ENCODE peak calls at places on chromosome 20, in eight cellular contexts. D is MM.1S, E is A549, V is gastrocnemius medialis, O is heart right ventricle, F is uterus, W is mucosa of descending colon, H is stomach. Q is an unnamed sample.
A peak's percentile ranks its signal among the peaks of the same experiment; 100 is the strongest.

GRCh38 chr20:43040427-43040826 is 149.3 kb downstream of the PTPRT start:
- DNase-seq in E (peak; percentile 5), O (no peak), W (peak; percentile 4), F (no peak), H (no peak), D (peak; percentile 52), V (no peak), Q (peak; percentile 38)

GRCh38 chr20:62642666-62643520 is 590 bp downstream of the SLCO4A1 start:
- DNase-seq in H (peak; percentile 76), F (no peak), E (peak; percentile 40), W (peak; percentile 59), V (no peak), D (peak; percentile 46), O (peak; percentile 36), Q (peak; percentile 7)

GRCh38 chr20:33305591-33306057 is 22.6 kb downstream of the BPIFB1 start:
- DNase-seq in W (no peak), D (no peak), F (no peak), O (no peak), H (no peak), V (no peak), E (peak; percentile 35), Q (no peak)

GRCh38 chr20:1377984-1378742 is 14.7 kb downstream of the FKBP1A start:
- DNase-seq in H (no peak), W (no peak), O (no peak), V (no peak), E (no peak), D (no peak), F (no peak), Q (no peak)

GRCh38 chr20:13644010-13644409 is 5.3 kb upstream of the TASP1 start:
- DNase-seq in O (no peak), V (no peak), E (peak; percentile 32), D (no peak), H (no peak), W (no peak), F (no peak), Q (no peak)

GRCh38 chr20:59221881-59222238 is 58.2 kb downstream of the ZNF831 start:
- DNase-seq in O (no peak), V (no peak), F (no peak), D (no peak), W (no peak), E (no peak), H (no peak), Q (no peak)

GRCh38 chr20:18909254-18909653 is 95.7 kb downstream of the SCP2D1 start:
- DNase-seq in F (no peak), E (no peak), D (no peak), W (no peak), H (no peak), O (no peak), V (no peak), Q (no peak)

GRCh38 chr20:60403105-60403741 is 445.0 kb downstream of the CDH26 start:
- DNase-seq in O (no peak), E (no peak), H (no peak), D (peak; percentile 84), V (no peak), F (no peak), W (no peak), Q (no peak)

GRCh38 chr20:34705383-34706021 is 1.4 kb downstream of the TP53INP2 start:
- DNase-seq in F (no peak), E (peak; percentile 65), O (peak; percentile 41), W (peak; percentile 72), H (peak; percentile 59), D (no peak), V (peak; percentile 32), Q (no peak)

GRCh38 chr20:46051556-46052323 is 22.7 kb downstream of the SLC12A5 start:
- DNase-seq in E (no peak), D (no peak), O (no peak), W (no peak), H (no peak), V (no peak), F (no peak), Q (no peak)

GRCh38 chr20:62590301-62591121 is 51.8 kb upstream of the SLCO4A1 start:
- DNase-seq in O (no peak), D (no peak), V (no peak), F (peak; percentile 58), H (peak; percentile 79), E (peak; percentile 47), W (no peak), Q (no peak)

GRCh38 chr20:15945301-15945700 is 627.9 kb downstream of the KIF16B start:
- DNase-seq in O (no peak), H (no peak), W (no peak), E (no peak), V (no peak), F (no peak), D (no peak), Q (no peak)

GRCh38 chr20:23754731-23755130 is 4.0 kb upstream of the CST1 start:
- DNase-seq in E (no peak), V (no peak), D (no peak), W (no peak), H (no peak), F (no peak), O (no peak), Q (no peak)

GRCh38 chr20:51487076-51487475 is 55.4 kb downstream of the NFATC2 start:
- DNase-seq in E (no peak), H (no peak), W (no peak), V (no peak), O (no peak), F (no peak), D (no peak), Q (no peak)

DNA sequence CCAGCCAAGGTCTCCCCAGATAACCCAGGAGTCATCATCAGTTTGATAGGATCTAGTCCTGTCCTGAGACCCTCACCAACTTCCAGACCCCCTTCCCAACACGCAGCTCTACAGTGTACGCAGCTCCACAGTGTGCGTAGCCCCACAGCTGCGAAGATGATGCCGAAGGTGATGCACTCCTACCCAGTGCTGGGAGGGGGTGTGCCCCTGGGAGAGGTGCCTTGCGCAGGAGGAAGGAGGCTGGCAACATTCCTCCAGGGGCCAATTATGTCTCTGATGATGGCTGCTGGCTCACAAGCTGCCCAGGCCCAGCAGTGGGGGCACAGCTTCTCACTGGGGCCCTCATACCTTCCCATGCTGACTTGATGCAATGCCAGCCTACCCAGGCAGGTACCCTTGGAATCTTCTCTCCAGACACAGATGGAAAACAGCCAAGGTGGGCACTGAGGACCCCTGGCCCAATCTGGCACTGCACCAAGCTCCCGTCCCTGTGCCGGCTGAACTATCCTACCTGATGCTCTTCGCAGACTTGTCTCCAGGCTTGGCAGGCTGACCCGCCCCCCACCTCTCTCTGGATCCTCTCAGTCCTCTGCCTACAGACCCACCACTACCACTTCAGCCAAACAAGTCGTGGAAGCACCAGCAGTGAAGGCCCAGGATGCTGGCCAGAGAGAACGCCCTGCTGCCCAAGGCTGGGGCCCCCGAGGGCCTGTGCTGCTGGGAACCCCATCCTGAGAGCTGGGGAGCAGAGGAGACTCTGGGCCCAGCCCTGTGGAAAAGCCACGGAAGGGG is 1.4 kb downstream of the ZNF512B start:
- DNase-seq in V (peak; percentile 16), W (peak; percentile 9), H (no peak), E (no peak), F (peak; percentile 25), D (no peak), O (peak; percentile 13), Q (no peak)
- H3K4me3 ChIP-seq in V (no peak overlapping the region), W (no peak overlapping the region), H (peak overlapping the region; percentile 67), E (peak overlapping the region; percentile 72), F (peak overlapping the region; percentile 46), D (peak overlapping the region; percentile 53), O (peak overlapping the region; percentile 93), Q (peak overlapping the region; percentile 86)

DNA sequence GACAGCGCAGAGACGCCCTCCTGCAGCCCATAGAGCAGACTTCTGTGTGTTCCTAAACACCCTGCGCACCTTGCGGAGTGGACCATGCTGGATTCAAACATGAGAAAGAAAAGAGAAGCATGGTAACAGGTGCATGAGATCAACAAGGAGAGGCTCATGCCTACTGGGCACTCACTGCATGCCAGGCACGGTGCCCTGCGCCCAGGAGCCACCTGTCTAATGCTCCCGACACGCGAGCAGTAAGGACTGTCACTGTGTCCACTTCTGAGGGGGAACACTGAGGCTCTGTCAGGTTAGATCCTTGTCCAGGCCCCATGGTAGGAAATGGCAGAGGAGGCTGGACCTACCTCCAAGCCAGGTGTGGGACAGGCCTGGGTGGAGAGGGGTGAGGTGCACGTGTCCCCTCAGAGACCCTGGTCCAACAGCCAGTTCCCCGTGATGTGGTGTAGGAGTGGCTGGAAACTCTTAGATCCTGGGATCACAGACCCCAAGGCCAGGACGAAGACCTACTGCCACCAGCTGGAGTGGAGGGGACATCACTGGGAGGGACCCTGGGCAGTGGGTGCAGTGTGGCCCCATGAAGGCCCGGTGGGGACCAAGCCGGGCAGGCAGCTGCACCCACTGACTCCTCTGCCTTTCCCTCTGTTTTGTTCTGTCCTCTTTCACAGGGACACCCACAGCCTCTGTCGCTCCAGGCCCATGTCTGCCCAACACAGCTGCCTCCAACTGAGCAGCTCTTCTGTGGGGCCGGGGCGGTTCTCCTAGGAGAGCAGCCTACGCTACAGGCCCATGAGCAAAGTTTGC is 29.5 kb downstream of the ZBP1 start:
- DNase-seq in W (no peak), V (no peak), D (no peak), H (no peak), E (no peak), O (no peak), F (no peak), Q (no peak)
- H3K4me3 ChIP-seq in W (no peak overlapping the region), V (no peak overlapping the region), D (no peak overlapping the region), H (no peak overlapping the region), E (no peak overlapping the region), O (no peak overlapping the region), F (no peak overlapping the region), Q (no peak overlapping the region)

DNA sequence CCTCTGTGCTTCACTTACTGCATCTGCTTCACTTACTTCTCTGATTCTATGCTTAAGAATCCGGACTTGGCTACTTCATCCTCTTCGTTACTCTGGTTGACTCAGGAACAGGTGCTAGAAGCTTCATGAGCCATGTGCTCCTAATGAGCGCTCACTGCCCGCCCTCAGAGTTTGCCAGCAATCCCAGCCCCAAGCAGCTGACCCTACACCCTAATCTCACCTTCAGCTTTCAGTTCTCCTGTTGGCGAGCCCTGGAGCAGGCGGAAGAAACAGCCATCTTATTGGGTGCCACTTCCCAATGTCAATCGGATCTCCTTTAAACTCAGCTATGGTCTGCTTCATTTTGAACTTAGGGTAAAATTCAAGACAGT is 61.3 kb downstream of the FOXA2 start:
- DNase-seq in W (no peak), H (no peak), F (no peak), O (no peak), E (no peak), D (no peak), V (no peak), Q (no peak)
- H3K4me3 ChIP-seq in W (no peak overlapping the region), H (no peak overlapping the region), F (no peak overlapping the region), O (no peak overlapping the region), E (no peak overlapping the region), D (no peak overlapping the region), V (no peak overlapping the region), Q (no peak overlapping the region)

DNA sequence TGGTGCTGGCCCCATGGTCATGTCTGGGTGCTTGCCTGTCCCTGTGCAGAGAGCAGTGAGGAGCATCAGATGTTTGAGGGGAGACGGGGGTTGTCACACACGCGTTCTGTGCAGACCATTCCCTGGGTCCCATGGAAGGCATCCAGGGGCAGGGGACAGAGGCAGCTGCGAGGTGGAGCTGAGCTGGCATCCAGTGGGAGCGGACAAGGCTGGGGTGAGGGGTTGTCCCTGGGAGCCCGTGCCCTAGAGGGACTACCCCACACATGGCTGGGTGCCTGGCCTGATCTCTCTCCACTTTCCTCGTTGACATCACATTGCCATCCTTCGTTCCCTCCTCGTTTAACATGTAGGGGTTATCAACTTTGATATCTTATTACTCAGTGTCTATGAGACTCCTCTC is 331.3 kb downstream of the CDH4 start:
- DNase-seq in D (no peak), E (no peak), V (no peak), O (no peak), H (no peak), F (no peak), W (no peak), Q (no peak)
- H3K4me3 ChIP-seq in D (no peak overlapping the region), E (no peak overlapping the region), V (no peak overlapping the region), O (no peak overlapping the region), H (no peak overlapping the region), F (no peak overlapping the region), W (no peak overlapping the region), Q (no peak overlapping the region)

Q was measured in Jurkat, Clone E6-1.